ENCODE peak calls at places on chromosomes 16 and 17, in seven cellular contexts. F, Y, M, K, I, T and Q are unnamed samples.

GRCh38 chr16:54588026-54588425 is 301.4 kb upstream of the IRX3 start:
- DNase-seq in M (no peak), T (no peak), F (no peak), K (no peak), I (no peak), Y (no peak), Q (no peak)

GRCh38 chr17:79071161-79071560 is 3.5 kb upstream of the ENGASE start:
- DNase-seq in T (no peak), F (no peak), Y (no peak), K (no peak), I (no peak), M (peak; percentile 7), Q (no peak)

GRCh38 chr17:40560592-40561293 is 4.5 kb downstream of the CCR7 start:
- DNase-seq in T (peak; percentile 87), K (peak; percentile 28), M (peak; percentile 48), F (peak; percentile 81), Y (no peak), I (no peak), Q (no peak)

GRCh38 chr17:80978499-80979497 is 12.8 kb upstream of the CHMP6 start:
- DNase-seq in K (no peak), T (no peak), I (no peak), F (no peak), Y (no peak), M (no peak), Q (no peak)

GRCh38 chr17:77840576-77841160 is 117.8 kb upstream of the TNRC6C start:
- DNase-seq in K (no peak), F (no peak), M (peak; percentile 28), I (no peak), T (no peak), Y (peak; percentile 48), Q (no peak)

GRCh38 chr16:20910781-20911321 is 10.3 kb downstream of the LYRM1 start:
- DNase-seq in M (no peak), T (peak; percentile 84), K (peak; percentile 90), Y (no peak), I (no peak), F (no peak), Q (no peak)

GRCh38 chr17:76994237-76994637 is 126.0 kb downstream of the MGAT5B start:
- DNase-seq in M (peak; percentile 7), Y (peak; percentile 48), T (no peak), K (no peak), F (no peak), I (no peak), Q (no peak)

GRCh38 chr17:48261297-48261880 is 153.8 kb downstream of the SNX11 start:
- DNase-seq in Y (peak; percentile 94), F (no peak), K (peak; percentile 22), M (no peak), I (no peak), T (no peak), Q (no peak)

GRCh38 chr16:86961133-86961720 is 356.0 kb downstream of the C16orf95 start:
- DNase-seq in F (no peak), T (no peak), I (no peak), M (no peak), Y (no peak), K (peak; percentile 79), Q (no peak)

GRCh38 chr16:87391324-87391949 is 699 bp upstream of the MAP1LC3B start:
- DNase-seq in M (peak; percentile 92), T (no peak), K (peak; percentile 71), I (peak; percentile 75), F (no peak), Y (peak; percentile 87), Q (peak; percentile 94)

GRCh38 chr17:34420254-34420766 is 57.3 kb upstream of the CCL1 start:
- DNase-seq in I (peak; percentile 36), T (peak; percentile 0), K (peak; percentile 80), Y (peak; percentile 97), M (no peak), F (peak; percentile 76), Q (peak; percentile 89)

GRCh38 chr17:38663125-38663751 is 11.5 kb downstream of the EPOP start:
- DNase-seq in I (peak; percentile 45), T (peak; percentile 7), K (peak; percentile 73), Y (peak; percentile 99), F (peak; percentile 34), M (peak; percentile 82), Q (no peak)

GRCh38 chr16:534856-535445 is 7.4 kb downstream of the CAPN15 start:
- DNase-seq in F (no peak), K (no peak), I (no peak), T (no peak), Y (no peak), M (no peak), Q (no peak)

GRCh38 chr16:14004031-14004718 is 66.9 kb upstream of the MRTFB start:
- DNase-seq in T (no peak), Y (no peak), F (no peak), M (no peak), K (peak; percentile 10), I (peak; percentile 63), Q (peak; percentile 84)

GRCh38 chr16:85451646-85452363 is 161.3 kb upstream of the GSE1 start:
- DNase-seq in T (no peak), Y (no peak), M (no peak), K (no peak), I (no peak), F (no peak), Q (no peak)

GRCh38 chr17:63838586-63839184 is 3.8 kb downstream of the SMARCD2 start:
- DNase-seq in I (peak; percentile 90), Y (no peak), M (peak; percentile 94), K (peak; percentile 95), F (no peak), T (no peak), Q (peak; percentile 99)

GRCh38 chr17:7885357-7886226 is 3.0 kb upstream of the CHD3 start:
- DNase-seq in Y (peak; percentile 81), I (peak; percentile 47), M (peak; percentile 81), K (peak; percentile 55), T (no peak), F (peak; percentile 68), Q (peak; percentile 90)

GRCh38 chr16:67504190-67505021 is 21.1 kb upstream of the AGRP start:
- DNase-seq in T (no peak), Y (no peak), M (peak; percentile 75), I (no peak), K (peak; percentile 23), F (no peak), Q (peak; percentile 83)

GRCh38 chr16:67499159-67499558 is 15.8 kb upstream of the AGRP start:
- DNase-seq in F (no peak), I (no peak), K (peak; percentile 77), Y (no peak), M (no peak), T (no peak), Q (no peak)
- TF ChIP-seq CTCF in F (no peak), I (no peak), K (no peak), Y (no peak), M (no peak), T (no peak), Q (no peak)

GRCh38 chr16:53495325-53495724 is 7.7 kb downstream of the AKTIP start:
- DNase-seq in Y (peak; percentile 70), M (no peak), I (no peak), K (no peak), F (no peak), T (no peak), Q (no peak)
- TF ChIP-seq CTCF in Y (peak; percentile 66), M (no peak), I (no peak), K (peak; percentile 3), F (no peak), T (peak; percentile 20), Q (no peak)

DNA sequence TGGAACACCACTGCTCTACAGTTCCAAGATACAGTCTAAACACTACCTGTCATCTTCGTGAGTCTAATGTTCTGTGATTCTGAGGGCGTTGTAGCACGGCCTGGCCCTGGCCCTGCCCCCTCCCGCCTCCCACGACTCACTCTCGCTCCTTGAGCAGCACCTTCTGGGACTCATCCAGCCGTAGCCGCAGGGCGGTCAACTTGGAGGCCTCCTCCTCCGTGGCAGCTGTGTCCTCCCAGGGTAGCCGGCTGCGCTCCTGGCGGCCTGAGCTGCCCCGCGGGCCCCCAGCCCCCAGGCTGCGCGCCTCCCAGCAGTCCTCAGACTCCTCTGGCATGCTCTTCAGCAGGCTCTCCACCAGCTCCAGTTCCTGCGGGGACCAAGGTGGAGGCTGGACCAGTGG is 10.6 kb downstream of the CCDC102A start:
- DNase-seq in I (no peak), F (no peak), K (no peak), M (no peak), T (no peak), Y (no peak), Q (no peak)
- TF ChIP-seq CTCF in I (no peak), F (no peak), K (no peak), M (no peak), T (no peak), Y (no peak), Q (no peak)

GRCh38 chr16:5505093-5505887 is 407.7 kb upstream of the EEF2KMT start:
- DNase-seq in K (no peak), I (no peak), T (no peak), Y (no peak), M (no peak), F (no peak), Q (no peak)

GRCh38 chr16:5500526-5500925 is 402.9 kb upstream of the EEF2KMT start:
- DNase-seq in M (no peak), Y (no peak), F (no peak), T (no peak), K (no peak), I (no peak), Q (no peak)

GRCh38 chr16:5504028-5504758 is 406.6 kb upstream of the EEF2KMT start:
- DNase-seq in F (no peak), M (no peak), T (no peak), Y (no peak), I (no peak), K (peak; percentile 15), Q (no peak)

GRCh38 chr16:5502944-5503343 is 405.3 kb upstream of the EEF2KMT start:
- DNase-seq in K (no peak), Y (no peak), I (no peak), T (no peak), M (no peak), F (no peak), Q (no peak)

GRCh38 chr16:5502467-5502869 is 404.9 kb upstream of the EEF2KMT start:
- DNase-seq in I (no peak), Y (peak; percentile 89), T (no peak), K (peak; percentile 1), M (no peak), F (no peak), Q (no peak)
- TF ChIP-seq CTCF in I (no peak), Y (peak; percentile 90), T (peak; percentile 16), K (peak; percentile 5), M (no peak), F (no peak), Q (no peak)

DNA sequence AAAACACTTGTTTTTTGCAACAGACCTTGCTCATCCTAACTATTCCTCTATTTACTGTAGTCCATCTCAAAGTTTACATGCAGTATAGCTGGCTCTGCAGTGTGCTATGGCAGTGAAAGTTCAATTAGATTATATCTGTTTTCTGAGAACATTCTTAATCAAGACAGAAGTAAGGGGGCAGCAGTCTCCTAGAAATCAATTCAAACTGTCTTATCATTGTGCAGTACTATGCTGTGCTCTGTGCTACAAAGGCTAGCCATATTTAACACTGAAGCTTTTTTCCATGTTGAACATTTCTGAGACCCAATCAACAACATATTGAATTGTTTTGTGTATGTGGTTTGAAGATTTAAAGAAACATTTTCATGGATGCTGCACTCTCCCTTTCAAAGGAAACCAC is 11.4 kb downstream of the NETO2 start:
- DNase-seq in M (no peak), F (no peak), K (no peak), Y (no peak), T (no peak), I (no peak), Q (no peak)
- TF ChIP-seq CTCF in M (no peak), F (no peak), K (no peak), Y (no peak), T (no peak), I (no peak), Q (no peak)